ENCODE peak calls at places on chromosome 12, in nine cellular contexts. L, C, O, D, X, P, W, K and B are unnamed samples.

GRCh38 chr12:121942145-121942718 is 23.8 kb downstream of the CFAP251 start:
- DNase-seq in W (peak), P (no peak), K (no peak), X (peak), C (peak), L (no peak), D (no peak), O (no peak), B (no peak)

GRCh38 chr12:64610092-64610659 is at the start of gene RASSF3:
- DNase-seq in C (peak), K (peak), X (peak), P (peak), O (peak), L (peak), D (peak), W (peak), B (no peak)

GRCh38 chr12:1808036-1808797 is 12.1 kb upstream of the LRTM2 start:
- DNase-seq in D (no peak), P (no peak), O (no peak), L (no peak), W (no peak), K (peak), C (no peak), X (no peak), B (no peak)

GRCh38 chr12:31491819-31492598 is 98.9 kb downstream of the DENND5B start:
- DNase-seq in W (peak), K (no peak), P (no peak), D (no peak), O (no peak), L (no peak), C (peak), X (peak), B (no peak)

GRCh38 chr12:118059645-118060275 is 1.2 kb downstream of the WSB2 start:
- DNase-seq in W (peak), K (no peak), L (peak), C (no peak), O (no peak), X (no peak), D (no peak), P (no peak), B (peak)

GRCh38 chr12:25655702-25656101 is 102.6 kb upstream of the LMNTD1 start:
- DNase-seq in P (no peak), D (no peak), K (no peak), O (no peak), W (no peak), L (no peak), C (no peak), X (no peak), B (no peak)

GRCh38 chr12:54935235-54935951 is 49.2 kb downstream of the TESPA1 start:
- DNase-seq in C (peak), L (peak), X (peak), W (peak), P (no peak), K (no peak), D (peak), O (no peak), B (no peak)

GRCh38 chr12:11593013-11593412 is 56.5 kb upstream of the ETV6 start:
- DNase-seq in K (no peak), W (no peak), D (no peak), P (no peak), X (no peak), C (no peak), L (no peak), O (no peak), B (no peak)

GRCh38 chr12:52630104-52630500 is 11.7 kb upstream of the KRT73 start:
- DNase-seq in L (no peak), P (no peak), D (peak), C (no peak), K (no peak), O (no peak), W (no peak), X (no peak), B (no peak)

GRCh38 chr12:49730568-49731101 is 10.7 kb upstream of the TMBIM6 start:
- DNase-seq in X (no peak), D (no peak), O (no peak), L (no peak), P (no peak), C (no peak), W (no peak), K (no peak), B (no peak)

GRCh38 chr12:14777271-14777670 is 26.0 kb downstream of the WBP11 start:
- DNase-seq in P (no peak), C (no peak), L (no peak), X (peak), W (peak), D (no peak), K (no peak), O (no peak), B (peak)

GRCh38 chr12:89353188-89353822 is 1.0 kb upstream of the DUSP6 start:
- DNase-seq in D (peak), X (no peak), W (peak), P (no peak), O (no peak), L (peak), C (peak), K (peak), B (peak)

GRCh38 chr12:26701604-26702215 is 131.3 kb downstream of the ITPR2 start:
- DNase-seq in X (no peak), K (no peak), L (peak), D (no peak), C (no peak), W (peak), O (no peak), P (peak), B (peak)

GRCh38 chr12:990308-990648 is 745 bp upstream of the ERC1 start:
- DNase-seq in L (peak), C (peak), X (no peak), D (no peak), P (peak), O (peak), W (peak), K (peak), B (no peak)

GRCh38 chr12:53298154-53298553 is 1.3 kb upstream of the MYG1 start:
- DNase-seq in P (no peak), O (no peak), L (no peak), X (peak), D (no peak), K (no peak), W (peak), C (peak), B (no peak)

GRCh38 chr12:132197581-132198281 is 53.5 kb downstream of the NOC4L start:
- DNase-seq in X (no peak), W (no peak), P (no peak), O (no peak), C (no peak), L (no peak), K (peak), D (no peak), B (peak)

GRCh38 chr12:120584343-120585149 is 3.3 kb upstream of the POP5 start:
- DNase-seq in O (peak), P (no peak), C (no peak), X (no peak), W (no peak), K (peak), D (peak), L (no peak), B (no peak)

GRCh38 chr12:79983969-79984629 is 49.2 kb upstream of the PPP1R12A start:
- DNase-seq in X (peak), D (no peak), W (peak), L (no peak), K (no peak), O (no peak), P (no peak), C (peak), B (no peak)

GRCh38 chr12:8697120-8697475 is 693 bp upstream of the RIMKLB start:
- DNase-seq in P (peak), K (no peak), W (peak), X (peak), L (peak), C (peak), D (no peak), O (no peak), B (peak)